ENCODE peak calls at places on chromosomes 7 and 10, in nine cellular contexts. F is tibial artery, K is PC-3, Z is spleen, U is astrocyte, C is heart left ventricle, M is neural progenitor cell, H is coronary artery, L is MM.1S. R is an unnamed sample.

GRCh38 chr7:74044366-74045350 is 16.7 kb downstream of the ELN start:
- DNase-seq in F (no peak), K (no peak), Z (no peak), U (no peak), C (no peak), M (no peak), H (no peak), L (no peak), R (no peak)

GRCh38 chr7:78587443-78588044 is 789.0 kb downstream of the PHTF2 start:
- DNase-seq in F (no peak), K (peak; percentile 70), Z (no peak), U (no peak), C (no peak), M (peak; percentile 15), H (no peak), L (peak; percentile 17), R (no peak)

GRCh38 chr10:20299037-20299557 is 482.9 kb downstream of the PLXDC2 start:
- DNase-seq in F (no peak), K (no peak), Z (no peak), U (peak; percentile 65), C (no peak), M (no peak), H (no peak), L (no peak), R (no peak)

GRCh38 chr7:120394595-120394994 is 121.6 kb downstream of the KCND2 start:
- DNase-seq in F (no peak), K (no peak), Z (no peak), U (no peak), C (no peak), M (no peak), H (no peak), L (peak; percentile 33), R (no peak)

GRCh38 chr10:45274364-45274763 is 41.0 kb downstream of the OR13A1 start:
- DNase-seq in F (no peak), K (no peak), Z (no peak), U (no peak), C (no peak), M (no peak), H (no peak), L (no peak), R (no peak)

GRCh38 chr7:158431941-158432347 is 155.7 kb downstream of the PTPRN2 start:
- DNase-seq in F (peak; percentile 89), K (peak; percentile 90), Z (no peak), U (peak; percentile 30), C (no peak), M (no peak), H (peak; percentile 82), L (no peak), R (no peak)

GRCh38 chr7:112135815-112136706 is 70.1 kb downstream of the DOCK4 start:
- DNase-seq in F (no peak), K (peak; percentile 18), Z (no peak), U (no peak), C (no peak), M (no peak), H (no peak), L (no peak), R (no peak)

GRCh38 chr7:17625038-17625437 is 315.3 kb downstream of the SNX13 start:
- DNase-seq in F (no peak), K (peak; percentile 80), Z (no peak), U (peak; percentile 97), C (no peak), M (no peak), H (no peak), L (no peak), R (no peak)

GRCh38 chr10:4763960-4764428 is 62.0 kb upstream of the AKR1E2 start:
- DNase-seq in F (no peak), K (peak; percentile 81), Z (no peak), U (peak; percentile 88), C (no peak), M (no peak), H (no peak), L (no peak), R (no peak)

GRCh38 chr10:76319666-76320065 is 888.2 kb downstream of the LRMDA start:
- DNase-seq in F (no peak), K (no peak), Z (no peak), U (peak; percentile 86), C (no peak), M (no peak), H (no peak), L (no peak), R (no peak)

GRCh38 chr7:33667261-33667660 is 238.1 kb upstream of the BMPER start:
- DNase-seq in F (no peak), K (peak; percentile 34), Z (no peak), U (peak; percentile 8), C (no peak), M (no peak), H (no peak), L (no peak), R (no peak)

GRCh38 chr7:77393261-77393660 is 22.9 kb downstream of the GSAP start:
- DNase-seq in F (no peak), K (peak; percentile 96), Z (no peak), U (no peak), C (no peak), M (no peak), H (no peak), L (no peak), R (no peak)

GRCh38 chr7:30938435-30939316 is 25.1 kb upstream of the GHRHR start:
- DNase-seq in F (peak; percentile 88), K (peak; percentile 85), Z (peak; percentile 90), U (peak; percentile 27), C (peak; percentile 83), M (peak; percentile 90), H (peak; percentile 85), L (peak; percentile 74), R (peak; percentile 52)
- H3K4me3 ChIP-seq in F (no peak overlapping the region), K (no peak overlapping the region), Z (no peak overlapping the region), U (peak overlapping the region; percentile 37), C (no peak overlapping the region), M (peak overlapping the region; percentile 34), H (peak overlapping the region; percentile 46), L (no peak overlapping the region), R (no peak overlapping the region)

GRCh38 chr7:87416682-87417587 is 58.5 kb downstream of the ABCB4 start:
- DNase-seq in F (no peak), K (peak; percentile 85), Z (no peak), U (peak; percentile 25), C (peak; percentile 33), M (peak; percentile 76), H (no peak), L (peak; percentile 72), R (peak; percentile 51)
- TF ChIP-seq CTCF in F (peak; percentile 57), K (peak; percentile 87), Z (peak; percentile 72), U (peak; percentile 71), C (peak; percentile 73), M (peak; percentile 88), H (peak; percentile 54), L (peak; percentile 68), R (peak; percentile 36)

DNA sequence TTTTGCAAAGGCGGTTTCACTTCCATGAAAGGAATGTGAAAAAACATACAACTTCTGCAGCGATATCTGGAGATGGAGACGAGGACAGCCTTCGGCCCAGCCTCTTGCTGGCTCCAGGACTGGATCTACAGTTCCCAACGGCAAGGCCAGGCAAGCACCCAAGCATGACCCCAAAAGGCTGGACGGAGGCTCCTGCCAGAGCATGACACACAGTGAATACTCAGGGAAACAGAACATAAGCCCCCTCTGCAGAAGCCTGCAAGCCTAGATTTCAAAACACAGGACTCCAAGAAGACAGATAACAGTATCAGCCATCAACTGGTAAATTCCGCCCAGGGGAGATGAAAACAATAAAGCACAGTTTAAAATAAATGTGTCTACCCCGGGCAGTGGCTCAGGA is 3.3 kb upstream of the LRRC27 start:
- DNase-seq in F (peak; percentile 34), K (no peak), Z (peak; percentile 65), U (no peak), C (peak; percentile 38), M (no peak), H (no peak), L (no peak), R (no peak)
- H3K27ac ChIP-seq in F (no peak overlapping the region), K (no peak overlapping the region), Z (no peak overlapping the region), U (no peak overlapping the region), C (peak overlapping the region; percentile 20), M (no peak overlapping the region), H (no peak overlapping the region), L (no peak overlapping the region), R (no peak overlapping the region)

GRCh38 chr7:128915841-128916642 is 5.5 kb upstream of the KCP start:
- DNase-seq in F (peak; percentile 52), K (no peak), Z (peak; percentile 68), U (no peak), C (no peak), M (no peak), H (peak; percentile 58), L (no peak), R (no peak)
- H3K4me3 ChIP-seq in F (no peak overlapping the region), K (no peak overlapping the region), Z (peak overlapping the region; percentile 22), U (no peak overlapping the region), C (peak overlapping the region; percentile 7), M (peak overlapping the region; percentile 43), H (peak overlapping the region; percentile 40), L (no peak overlapping the region), R (no peak overlapping the region)

GRCh38 chr7:66413379-66414114 is 208.4 kb downstream of the TPST1 start:
- DNase-seq in F (peak; percentile 81), K (peak; percentile 67), Z (peak; percentile 94), U (peak; percentile 72), C (peak; percentile 80), M (peak; percentile 97), H (peak; percentile 80), L (no peak), R (no peak)
- TF ChIP-seq CTCF in F (peak; percentile 33), K (peak; percentile 57), Z (peak; percentile 66), U (peak; percentile 11), C (peak; percentile 55), M (peak; percentile 42), H (no peak), L (no peak), R (no peak)